ENCODE peak calls at places on chromosomes 3 and 15, in four cellular contexts. G is Kasumi-1, X is NCI-H1105, D is thoracic aorta. W is an unnamed sample.
A peak's percentile ranks its signal among the peaks of the same experiment; 100 is the strongest.

GRCh38 chr15:47673343-47673761 is 44.0 kb upstream of the SEMA6D start:
- DNase-seq in G (peak; percentile 10), X (no peak), D (no peak), W (no peak)

GRCh38 chr3:185175370-185175987 is 22.6 kb upstream of the C3orf70 start:
- DNase-seq in G (peak; percentile 81), X (no peak), D (no peak), W (no peak)

GRCh38 chr3:45056608-45057301 is 30.7 kb downstream of the CLEC3B start:
- DNase-seq in G (no peak), X (no peak), D (no peak), W (no peak)

GRCh38 chr3:42071720-42072582 is 19.2 kb upstream of the TRAK1 start:
- DNase-seq in G (peak; percentile 97), X (peak; percentile 48), D (no peak), W (no peak)

GRCh38 chr3:186653984-186654383 is 11.8 kb upstream of the HRG start:
- DNase-seq in G (no peak), X (no peak), D (no peak), W (no peak)

GRCh38 chr15:89781055-89781454 is 4.9 kb downstream of the MESP2 start:
- DNase-seq in G (peak; percentile 22), X (no peak), D (no peak), W (no peak)

GRCh38 chr3:187568171-187568570 is 102.0 kb downstream of the SST start:
- DNase-seq in G (no peak), X (no peak), D (no peak), W (no peak)

GRCh38 chr15:52093539-52094502 is 18.8 kb downstream of the BCL2L10 start:
- DNase-seq in G (no peak), X (no peak), D (peak; percentile 19), W (no peak)

GRCh38 chr3:22045882-22046281 is 294.9 kb upstream of the ZNF385D start:
- DNase-seq in G (no peak), X (peak; percentile 15), D (no peak), W (no peak)

GRCh38 chr15:29196306-29196705 is 73.3 kb downstream of the NSMCE3 start:
- DNase-seq in G (no peak), X (no peak), D (no peak), W (no peak)

GRCh38 chr3:77328631-77329030 is 288.7 kb downstream of the ROBO2 start:
- DNase-seq in G (no peak), X (no peak), D (no peak), W (no peak)

GRCh38 chr15:75712668-75713337 is at the start of gene CSPG4:
- DNase-seq in G (no peak), X (no peak), D (no peak), W (no peak)

GRCh38 chr3:62169871-62170660 is 203.3 kb downstream of the FEZF2 start:
- DNase-seq in G (peak; percentile 70), X (no peak), D (no peak), W (no peak)

GRCh38 chr3:190848891-190849290 is 13.6 kb downstream of the GMNC start:
- DNase-seq in G (no peak), X (no peak), D (no peak), W (no peak)

GRCh38 chr3:132311860-132312259 is 5.3 kb upstream of the ACP3 start:
- DNase-seq in G (no peak), X (no peak), D (no peak), W (no peak)

GRCh38 chr3:27713435-27713880 is 8.7 kb downstream of the EOMES start:
- DNase-seq in G (no peak), X (no peak), D (no peak), W (no peak)

GRCh38 chr15:90035835-90036220 is 34.7 kb downstream of the ZNF710 start:
- DNase-seq in G (no peak), X (no peak), D (no peak), W (no peak)

GRCh38 chr3:64575211-64575844 is 112.5 kb downstream of the ADAMTS9 start:
- DNase-seq in G (peak; percentile 49), X (no peak), D (no peak), W (no peak)

GRCh38 chr3:86774082-86774691 is 216.8 kb downstream of the VGLL3 start:
- DNase-seq in G (peak; percentile 74), X (peak; percentile 10), D (no peak), W (no peak)

GRCh38 chr3:37668431-37668830 is 193.2 kb upstream of the CTDSPL start:
- DNase-seq in G (no peak), X (no peak), D (peak; percentile 36), W (no peak)

GRCh38 chr3:128559486-128560225 is 66.7 kb upstream of the GATA2 start:
- DNase-seq in G (no peak), X (peak; percentile 24), D (no peak), W (no peak)

GRCh38 chr3:16374047-16375019 is 109.3 kb downstream of the OXNAD1 start:
- DNase-seq in G (no peak), X (no peak), D (no peak), W (no peak)

GRCh38 chr3:126126811-126127431 is 43.0 kb upstream of the SLC41A3 start:
- DNase-seq in G (no peak), X (no peak), D (no peak), W (no peak)

GRCh38 chr3:42192334-42193200 is 73.4 kb downstream of the CCK start:
- DNase-seq in G (peak; percentile 23), X (no peak), D (no peak), W (no peak)

GRCh38 chr3:150545419-150546225 is 674 bp downstream of the SERP1 start:
- DNase-seq in G (peak; percentile 11), X (peak; percentile 67), D (peak; percentile 9), W (no peak)

GRCh38 chr3:57826286-57826951 is 70.3 kb downstream of the SLMAP start:
- DNase-seq in G (no peak), X (no peak), D (no peak), W (no peak)

GRCh38 chr3:150620002-150620689 is 17.0 kb downstream of the SELENOT start:
- DNase-seq in G (no peak), X (no peak), D (no peak), W (no peak)